ENCODE peak calls at places on chromosomes 13 and 19, in nine cellular contexts. H, R, L, E, Z, K, T, M and A are unnamed samples.

GRCh38 chr13:106756446-106756845 is 188.5 kb upstream of the ARGLU1 start:
- DNase-seq in R (no peak), M (peak), Z (no peak), E (no peak), L (no peak), K (peak), T (no peak), H (no peak), A (no peak)

GRCh38 chr19:18596752-18597157 is 8.2 kb downstream of the REX1BD start:
- DNase-seq in K (peak), E (peak), M (no peak), R (peak), Z (no peak), T (no peak), H (no peak), L (no peak), A (peak)

GRCh38 chr13:75365724-75366173 is 116.2 kb downstream of the TBC1D4 start:
- DNase-seq in T (peak), M (no peak), H (peak), R (peak), Z (no peak), L (no peak), K (no peak), E (no peak), A (no peak)

GRCh38 chr19:8373867-8374813 is 10.2 kb downstream of the ANGPTL4 start:
- DNase-seq in M (peak), T (no peak), E (no peak), R (peak), K (peak), H (no peak), L (no peak), Z (no peak), A (no peak)

GRCh38 chr13:48155850-48156249 is 60.9 kb upstream of the MED4 start:
- DNase-seq in E (no peak), Z (no peak), H (peak), R (peak), T (peak), L (no peak), K (no peak), M (no peak), A (no peak)

GRCh38 chr13:73738626-73739025 is 395.6 kb downstream of the KLF12 start:
- DNase-seq in M (no peak), T (peak), L (no peak), H (no peak), R (no peak), K (no peak), Z (no peak), E (no peak), A (no peak)

GRCh38 chr19:13573268-13573667 is 67.0 kb upstream of the CACNA1A start:
- DNase-seq in L (no peak), K (no peak), E (no peak), Z (no peak), T (no peak), M (no peak), H (no peak), R (no peak), A (no peak)

GRCh38 chr13:78239681-78240080 is 321.1 kb upstream of the EDNRB start:
- DNase-seq in R (no peak), T (peak), M (no peak), E (no peak), L (no peak), K (no peak), Z (no peak), H (no peak), A (no peak)

GRCh38 chr19:7415163-7415856 is 66.6 kb downstream of the ARHGEF18 start:
- DNase-seq in M (no peak), K (peak), E (no peak), T (peak), H (no peak), R (peak), L (no peak), Z (no peak), A (no peak)

GRCh38 chr19:14840206-14840605 is 5.2 kb upstream of the OR7A5 start:
- DNase-seq in R (no peak), H (no peak), L (no peak), M (no peak), Z (no peak), E (no peak), T (no peak), K (no peak), A (no peak)

GRCh38 chr13:71867101-71867814 is at the start of gene DACH1:
- DNase-seq in R (peak), M (peak), T (peak), L (no peak), Z (no peak), K (peak), E (peak), H (no peak), A (peak)

GRCh38 chr13:91078093-91078679 is 269.3 kb upstream of the MIR17HG start:
- DNase-seq in R (peak), Z (no peak), E (no peak), K (no peak), M (no peak), T (no peak), L (no peak), H (no peak), A (no peak)

GRCh38 chr13:39266426-39266825 is 228.2 kb downstream of the NHLRC3 start:
- DNase-seq in H (no peak), T (no peak), M (no peak), L (no peak), Z (no peak), R (no peak), E (no peak), K (no peak), A (no peak)

GRCh38 chr19:39099341-39099740 is 15.2 kb downstream of the ACP7 start:
- DNase-seq in Z (no peak), H (no peak), R (no peak), K (no peak), E (no peak), L (no peak), M (no peak), T (no peak), A (no peak)

GRCh38 chr19:49151339-49152217 is 3.6 kb downstream of the HRC start:
- DNase-seq in M (peak), T (peak), H (no peak), L (peak), K (peak), R (peak), Z (peak), E (peak), A (peak)

GRCh38 chr13:72561791-72562190 is 165.6 kb downstream of the MZT1 start:
- DNase-seq in L (no peak), E (no peak), R (no peak), H (no peak), M (no peak), T (no peak), K (no peak), Z (no peak), A (no peak)

GRCh38 chr19:31274266-31274963 is 74.8 kb downstream of the TSHZ3 start:
- DNase-seq in Z (no peak), K (no peak), L (no peak), H (no peak), M (no peak), R (no peak), E (no peak), T (no peak), A (no peak)

GRCh38 chr13:28531195-28531955 is 36.4 kb upstream of the FLT1 start:
- DNase-seq in M (peak), H (no peak), K (peak), L (peak), T (peak), R (no peak), E (peak), Z (no peak), A (no peak)

GRCh38 chr13:65959305-65959704 is 1270.8 kb downstream of the PCDH9 start:
- DNase-seq in H (no peak), M (no peak), T (peak), R (no peak), K (no peak), E (no peak), L (no peak), Z (no peak), A (no peak)

GRCh38 chr13:113041293-113041690 is 64.3 kb upstream of the F7 start:
- DNase-seq in L (peak), M (no peak), E (no peak), T (no peak), Z (no peak), R (no peak), K (no peak), H (no peak), A (no peak)

GRCh38 chr13:41098761-41099160 is 33.8 kb downstream of the KBTBD6 start:
- DNase-seq in R (no peak), Z (no peak), K (no peak), M (no peak), L (no peak), T (no peak), E (no peak), H (no peak), A (no peak)

GRCh38 chr19:35757231-35757748 is 461 bp upstream of the HSPB6 start:
- DNase-seq in E (peak), T (peak), R (no peak), M (peak), Z (peak), L (peak), K (peak), H (no peak), A (peak)
- TF ChIP-seq POLR2A in E (peak), T (peak), R (no peak), M (no peak), Z (no peak), L (no peak), K (no peak), H (no peak), A (peak)

GRCh38 chr19:17468302-17469091 is 1.8 kb upstream of the SLC27A1 start:
- DNase-seq in M (peak), L (peak), H (no peak), Z (no peak), E (peak), K (peak), T (no peak), R (no peak), A (peak)
- H3K4me3 ChIP-seq in M (peak), L (no peak), H (peak), Z (peak), E (peak), K (peak), T (no peak), R (peak), A (peak)

GRCh38 chr19:47895165-47895782 is 9.2 kb upstream of the SULT2A1 start:
- DNase-seq in M (no peak), R (no peak), L (no peak), Z (no peak), H (no peak), T (no peak), K (no peak), E (no peak), A (no peak)

GRCh38 chr19:47901370-47901769 is 15.3 kb upstream of the SULT2A1 start:
- DNase-seq in Z (no peak), T (no peak), E (peak), L (peak), H (no peak), K (no peak), R (no peak), M (no peak), A (no peak)

GRCh38 chr19:47897857-47898256 is 11.7 kb upstream of the SULT2A1 start:
- DNase-seq in R (no peak), K (no peak), H (no peak), Z (no peak), T (no peak), L (peak), E (no peak), M (no peak), A (no peak)

GRCh38 chr19:47896019-47896418 is 9.9 kb upstream of the SULT2A1 start:
- DNase-seq in Z (no peak), H (no peak), T (no peak), K (no peak), R (peak), L (peak), E (no peak), M (no peak), A (no peak)

DNA sequence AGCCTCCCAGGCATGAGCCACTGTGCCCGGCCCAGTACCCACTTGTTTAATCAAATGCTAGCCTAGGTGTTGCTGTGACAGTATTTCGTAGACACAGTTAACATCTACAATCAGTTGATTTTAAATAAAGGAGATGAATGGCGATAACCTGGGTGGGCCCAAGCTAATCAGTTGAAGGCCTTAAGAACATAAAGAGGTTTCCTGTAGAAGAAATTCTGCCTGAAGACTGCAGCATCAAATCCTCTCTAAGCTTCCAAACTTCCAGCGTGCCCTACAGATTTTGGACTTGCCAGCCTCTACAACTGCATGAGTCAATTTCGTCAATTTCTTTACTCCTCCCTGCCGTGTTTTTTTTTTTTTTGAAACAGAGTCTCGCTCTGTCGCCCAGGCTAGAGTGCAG is 13.2 kb upstream of the SULT2A1 start:
- DNase-seq in E (peak), T (no peak), Z (no peak), L (no peak), R (no peak), H (no peak), M (no peak), K (no peak), A (no peak)
- TF ChIP-seq POLR2A in E (no peak), T (no peak), Z (no peak), L (no peak), R (no peak), H (no peak), M (no peak), K (no peak), A (no peak)

DNA sequence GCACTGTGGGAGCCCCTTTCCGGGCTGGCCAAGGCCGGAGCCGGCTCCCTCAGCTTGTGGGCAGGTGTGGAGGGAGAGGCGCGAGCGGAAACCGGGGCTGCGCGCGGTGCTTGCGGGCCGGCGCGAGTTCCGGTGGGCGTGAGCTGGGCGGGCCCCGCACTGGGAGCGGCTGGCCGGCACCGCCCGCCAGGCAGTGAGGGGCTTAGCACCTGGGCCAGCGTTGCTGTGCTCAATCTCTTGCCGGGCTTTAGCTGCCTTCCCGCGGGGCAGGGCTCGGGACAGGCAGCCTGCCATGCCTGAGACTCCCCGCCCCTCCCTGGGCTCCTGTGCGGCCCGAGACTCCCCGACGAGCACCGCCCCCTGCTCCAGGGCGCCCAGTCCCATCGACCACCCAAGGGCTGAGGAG is 405.2 kb upstream of the PRR20A start:
- DNase-seq in K (no peak), M (no peak), T (no peak), H (no peak), L (no peak), R (no peak), Z (no peak), E (no peak), A (no peak)
- H3K4me3 ChIP-seq in K (no peak), M (no peak), T (no peak), H (no peak), L (no peak), R (no peak), Z (no peak), E (no peak), A (no peak)

GRCh38 chr19:3406571-3407111 is 40.3 kb downstream of the NFIC start:
- DNase-seq in H (no peak), R (no peak), Z (no peak), T (no peak), L (no peak), E (no peak), K (no peak), M (no peak), A (no peak)
- TF ChIP-seq POLR2A in H (no peak), R (no peak), Z (no peak), T (no peak), L (no peak), E (no peak), K (no peak), M (no peak), A (no peak)

GRCh38 chr19:2488942-2489731 is 13.2 kb downstream of the GADD45B start:
- DNase-seq in M (peak), H (no peak), L (no peak), E (no peak), Z (no peak), K (peak), R (peak), T (no peak), A (no peak)
- H3K4me3 ChIP-seq in M (peak), H (no peak), L (peak), E (no peak), Z (peak), K (no peak), R (peak), T (peak), A (peak)

DNA sequence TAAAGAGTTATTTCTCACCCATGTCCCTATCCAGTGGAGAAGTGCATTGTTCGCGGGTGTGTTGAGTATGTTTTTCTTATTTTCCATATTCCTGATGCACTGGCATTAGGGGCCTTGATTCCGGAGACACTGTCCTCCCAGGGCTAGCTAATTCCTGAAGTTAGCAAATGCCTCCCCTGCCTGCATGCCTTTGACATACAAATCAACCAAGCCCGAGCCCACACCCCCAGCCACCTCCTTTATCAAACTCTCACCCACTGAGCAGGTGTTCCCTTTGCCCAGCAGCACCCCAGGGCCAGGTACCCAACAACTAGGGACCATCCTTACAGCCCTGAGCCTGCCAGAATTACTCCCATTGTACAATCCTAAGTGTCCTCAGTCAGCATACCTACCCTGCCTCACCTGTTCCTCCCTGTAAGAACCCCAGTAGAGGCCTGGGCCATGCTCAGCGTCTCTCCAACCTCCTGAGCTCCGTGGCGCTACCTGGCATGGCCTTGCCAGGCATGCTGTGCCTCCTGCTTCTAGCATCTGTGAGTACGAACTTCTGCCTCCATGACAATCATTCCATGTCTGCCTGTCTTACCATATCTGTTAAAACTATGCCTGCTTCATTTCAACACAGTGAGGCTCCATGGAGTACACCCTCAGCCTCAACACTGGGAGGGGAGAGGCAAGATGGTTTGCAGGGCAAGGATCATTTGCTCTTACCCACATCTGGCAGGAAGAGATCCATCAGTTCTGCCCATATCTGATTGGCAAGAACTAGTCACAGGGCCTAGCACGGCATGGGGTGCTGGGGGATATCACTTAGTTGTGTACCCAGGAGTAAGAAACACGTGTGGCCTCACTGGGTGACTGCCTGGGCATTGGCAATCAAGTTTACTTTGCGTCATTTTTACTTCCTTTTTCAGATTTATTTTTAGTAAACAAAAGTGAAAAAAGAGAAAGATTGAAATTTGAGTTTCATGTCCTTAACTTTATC is 203.9 kb downstream of the SHISA2 start:
- DNase-seq in E (no peak), R (no peak), T (no peak), M (no peak), H (no peak), K (no peak), Z (peak), L (no peak), A (no peak)
- TF ChIP-seq POLR2A in E (no peak), R (no peak), T (no peak), M (no peak), H (no peak), K (no peak), Z (no peak), L (no peak), A (no peak)

GRCh38 chr19:36688058-36688457 is 646 bp downstream of the ZNF567 start:
- DNase-seq in Z (no peak), T (no peak), L (no peak), H (no peak), K (no peak), E (no peak), R (no peak), M (no peak), A (no peak)

GRCh38 chr19:36686365-36687213 is 823 bp upstream of the ZNF567 start:
- DNase-seq in Z (no peak), H (no peak), T (peak), R (no peak), L (no peak), E (no peak), M (no peak), K (peak), A (peak)

GRCh38 chr19:36687214-36688056 is at the start of gene ZNF567:
- DNase-seq in E (peak), K (peak), H (peak), T (peak), M (peak), R (peak), L (peak), Z (peak), A (peak)

GRCh38 chr19:36685835-36686234 is 1.6 kb upstream of the ZNF567 start:
- DNase-seq in R (no peak), L (no peak), H (no peak), K (no peak), Z (no peak), E (no peak), T (no peak), M (no peak), A (no peak)
- H3K4me3 ChIP-seq in R (no peak), L (no peak), H (peak), K (no peak), Z (no peak), E (no peak), T (no peak), M (no peak), A (no peak)